ENCODE peak calls at places on chromosomes 4 and X, in four cellular contexts. K is activated CD8-positive, alpha-beta memory T cell treated with anti-CD3 and anti-CD28 coated beads for 48 hours; Z is AG10803; F is activated T-helper 1 cell treated with anti-CD3 and anti-CD28 coated beads, Interleukin-2, amount 50 U/mL, for 16 hours. P is an unnamed sample.

GRCh38 chr4:5385741-5386251 is 322.6 kb downstream of the EVC2 start:
- DNase-seq in F (no peak), K (no peak), Z (no peak), P (no peak)

GRCh38 chr4:57199267-57199666 is 89.1 kb upstream of the IGFBP7 start:
- DNase-seq in F (no peak), Z (no peak), K (no peak), P (no peak)

GRCh38 chrX:65609237-65609636 is 58.2 kb upstream of the MSN start:
- DNase-seq in K (no peak), F (no peak), Z (no peak), P (no peak)

GRCh38 chr4:7048642-7049041 is 5.5 kb downstream of the TADA2B start:
- DNase-seq in Z (no peak), F (no peak), K (no peak), P (no peak)

GRCh38 chrX:48864210-48864609 is 28.8 kb upstream of the PCSK1N start:
- DNase-seq in K (no peak), Z (peak), F (no peak), P (peak)

GRCh38 chr4:43351970-43352806 is 459.7 kb downstream of the GRXCR1 start:
- DNase-seq in F (no peak), K (no peak), Z (no peak), P (no peak)

GRCh38 chrX:925652-926061 is 286.8 kb downstream of the CRLF2 start:
- DNase-seq in Z (no peak), K (no peak), F (no peak), P (no peak)

GRCh38 chr4:25377572-25377882 is 464 bp downstream of the ANAPC4 start:
- DNase-seq in K (no peak), F (no peak), Z (no peak), P (no peak)

GRCh38 chr4:7043521-7044414 is 596 bp downstream of the TADA2B start:
- DNase-seq in F (peak), K (peak), Z (peak), P (no peak)

GRCh38 chrX:135591871-135592270 is 71.4 kb downstream of the INTS6L start:
- DNase-seq in F (no peak), K (no peak), Z (no peak), P (no peak)

GRCh38 chr4:16508968-16509367 is 282.7 kb upstream of the TAPT1 start:
- DNase-seq in F (no peak), K (no peak), Z (no peak), P (no peak)

GRCh38 chr4:164442167-164442566 is 311.8 kb upstream of the SMIM31 start:
- DNase-seq in F (no peak), K (no peak), Z (no peak), P (no peak)

GRCh38 chrX:150060406-150060805 is 122.1 kb upstream of the EOLA2 start:
- DNase-seq in Z (peak), K (no peak), F (no peak), P (peak)

GRCh38 chr4:137267024-137267423 is 265.3 kb downstream of the PCDH18 start:
- DNase-seq in F (no peak), Z (peak), K (no peak), P (peak)

GRCh38 chr4:26717332-26717731 is 133.4 kb downstream of the TBC1D19 start:
- DNase-seq in Z (peak), F (no peak), K (no peak), P (peak)

GRCh38 chr4:168885416-168885815 is 124.6 kb downstream of the CBR4 start:
- DNase-seq in F (no peak), K (no peak), Z (no peak), P (no peak)

GRCh38 chr4:10096976-10097330 is 19.6 kb downstream of the WDR1 start:
- DNase-seq in K (no peak), Z (no peak), F (no peak), P (no peak)

GRCh38 chr4:172011196-172011595 is 198.0 kb downstream of the GALNTL6 start:
- DNase-seq in K (no peak), Z (no peak), F (no peak), P (no peak)

GRCh38 chrX:103012945-103013344 is 51.0 kb downstream of the BEX1 start:
- DNase-seq in Z (no peak), K (no peak), F (no peak), P (no peak)

GRCh38 chr4:110514889-110515479 is 39.0 kb downstream of the ENPEP start:
- DNase-seq in K (no peak), Z (peak), F (no peak), P (peak)

GRCh38 chr4:118338981-118339765 is 13.6 kb downstream of the PRSS12 start:
- DNase-seq in Z (peak), K (no peak), F (no peak), P (peak)

GRCh38 chrX:39261446-39262147 is 460.3 kb downstream of the MID1IP1 start:
- DNase-seq in K (no peak), F (no peak), Z (peak), P (peak)

GRCh38 chrX:1086444-1087409 is 125.7 kb downstream of the CRLF2 start:
- DNase-seq in Z (peak), F (no peak), K (no peak), P (no peak)

GRCh38 chr4:63036159-63036866 is 1372.9 kb downstream of the TECRL start:
- DNase-seq in F (no peak), K (no peak), Z (no peak), P (no peak)

GRCh38 chrX:72100824-72101351 is 30.8 kb downstream of the RTL5 start:
- DNase-seq in Z (peak), F (peak), K (peak), P (peak)

GRCh38 chrX:48747415-48748026 is 14.0 kb upstream of the GLOD5 start:
- DNase-seq in Z (no peak), F (no peak), K (no peak), P (no peak)

GRCh38 chr4:53499791-53500190 is 91.5 kb downstream of the LNX1 start:
- DNase-seq in K (no peak), F (no peak), Z (no peak), P (peak)

GRCh38 chr4:40486534-40486933 is 143.1 kb downstream of the RBM47 start:
- DNase-seq in F (no peak), K (no peak), Z (peak), P (no peak)

GRCh38 chr4:139555705-139556070 is 331 bp downstream of the SETD7 start:
- DNase-seq in Z (no peak), K (no peak), F (no peak), P (no peak)

GRCh38 chrX:136907626-136908025 is 27.1 kb upstream of the RBMX start:
- DNase-seq in K (no peak), Z (no peak), F (no peak), P (no peak)

GRCh38 chr4:158624889-158625478 is 46.7 kb downstream of the C4orf46 start:
- DNase-seq in K (no peak), F (no peak), Z (peak), P (peak)

GRCh38 chr4:59655996-59656395 is 1544.1 kb upstream of the ADGRL3 start:
- DNase-seq in Z (no peak), K (no peak), F (no peak), P (peak)

GRCh38 chr4:94412019-94413017 is 39.4 kb upstream of the PDLIM5 start:
- DNase-seq in Z (peak), K (no peak), F (no peak), P (peak)

GRCh38 chr4:107115185-107115847 is 79.2 kb upstream of the DKK2 start:
- DNase-seq in Z (peak), F (no peak), K (no peak), P (peak)